ENCODE peak calls at places on chromosomes 6 and 20, in nine cellular contexts. Y is OCI-LY7, L is hepatocyte, E is upper lobe of left lung, C is choroid plexus epithelial cell, N is MCF 10A, G is esophagus squamous epithelium, X is osteocyte, U is A549. I is an unnamed sample.

GRCh38 chr6:152959333-152959732 is 23.5 kb downstream of the FBXO5 start:
- DNase-seq in Y (no peak), L (no peak), E (no peak), C (no peak), N (no peak), G (no peak), X (no peak), U (no peak), I (no peak)

GRCh38 chr6:18359237-18359885 is 27.8 kb upstream of the RNF144B start:
- DNase-seq in Y (peak; percentile 97), L (no peak), E (no peak), C (no peak), N (no peak), G (no peak), X (no peak), U (no peak), I (peak; percentile 23)

GRCh38 chr6:158321960-158322359 is 9.7 kb downstream of the TULP4 start:
- DNase-seq in Y (no peak), L (peak; percentile 40), E (no peak), C (peak; percentile 82), N (peak; percentile 60), G (no peak), X (no peak), U (no peak), I (no peak)

GRCh38 chr6:111808493-111808892 is 64.8 kb downstream of the FYN start:
- DNase-seq in Y (no peak), L (no peak), E (no peak), C (no peak), N (no peak), G (no peak), X (no peak), U (no peak), I (no peak)

GRCh38 chr20:35934050-35934449 is 20.3 kb downstream of the SCAND1 start:
- DNase-seq in Y (no peak), L (no peak), E (no peak), C (no peak), N (no peak), G (no peak), X (no peak), U (no peak), I (no peak)

GRCh38 chr6:17914651-17915050 is 72.8 kb downstream of the KIF13A start:
- DNase-seq in Y (no peak), L (no peak), E (no peak), C (no peak), N (no peak), G (no peak), X (no peak), U (no peak), I (no peak)

GRCh38 chr20:55004044-55004443 is 528.7 kb downstream of the DOK5 start:
- DNase-seq in Y (no peak), L (peak; percentile 11), E (no peak), C (no peak), N (no peak), G (no peak), X (no peak), U (no peak), I (no peak)

GRCh38 chr20:7161690-7162089 is 394.2 kb downstream of the BMP2 start:
- DNase-seq in Y (peak; percentile 4), L (peak; percentile 53), E (no peak), C (peak; percentile 67), N (peak; percentile 45), G (no peak), X (no peak), U (peak; percentile 9), I (no peak)

GRCh38 chr20:31517373-31517772 is 3.1 kb downstream of the HM13 start:
- DNase-seq in Y (no peak), L (peak; percentile 71), E (peak; percentile 62), C (peak; percentile 71), N (peak; percentile 59), G (no peak), X (no peak), U (peak; percentile 76), I (no peak)

GRCh38 chr20:62548483-62548882 is 72.7 kb upstream of the GATA5 start:
- DNase-seq in Y (no peak), L (no peak), E (no peak), C (no peak), N (no peak), G (no peak), X (no peak), U (no peak), I (no peak)

GRCh38 chr6:125953502-125953875 is 3.1 kb upstream of the HINT3 start:
- DNase-seq in Y (peak; percentile 34), L (peak; percentile 83), E (peak; percentile 37), C (no peak), N (peak; percentile 64), G (no peak), X (no peak), U (no peak), I (no peak)

GRCh38 chr20:46123482-46124245 is 5.5 kb downstream of the CD40 start:
- DNase-seq in Y (no peak), L (no peak), E (no peak), C (no peak), N (no peak), G (no peak), X (no peak), U (no peak), I (no peak)

GRCh38 chr6:7723041-7723447 is 2.9 kb upstream of the BMP6 start:
- DNase-seq in Y (peak; percentile 68), L (peak; percentile 86), E (peak; percentile 78), C (peak; percentile 93), N (peak; percentile 74), G (no peak), X (no peak), U (peak; percentile 84), I (peak; percentile 67)

GRCh38 chr6:36827261-36828079 is 11.8 kb downstream of the CPNE5 start:
- DNase-seq in Y (no peak), L (no peak), E (peak; percentile 47), C (peak; percentile 76), N (peak; percentile 57), G (no peak), X (no peak), U (no peak), I (no peak)

GRCh38 chr6:136647363-136647763 is 97.1 kb upstream of the MAP7 start:
- DNase-seq in Y (no peak), L (peak; percentile 23), E (no peak), C (peak; percentile 98), N (peak; percentile 51), G (no peak), X (no peak), U (no peak), I (peak; percentile 38)

GRCh38 chr6:51466427-51466826 is 621.0 kb downstream of the PKHD1 start:
- DNase-seq in Y (no peak), L (no peak), E (no peak), C (no peak), N (no peak), G (no peak), X (no peak), U (no peak), I (no peak)

GRCh38 chr20:40741507-40742106 is 52.6 kb upstream of the MAFB start:
- DNase-seq in Y (peak; percentile 88), L (peak; percentile 53), E (peak; percentile 33), C (peak; percentile 77), N (peak; percentile 69), G (no peak), X (no peak), U (peak; percentile 56), I (peak; percentile 58)
- TF ChIP-seq CTCF in Y (peak; percentile 97), L (peak; percentile 46), E (peak; percentile 33), C (peak; percentile 91), N (peak; percentile 67), G (peak; percentile 53), X (peak; percentile 43), U (peak; percentile 46), I (peak; percentile 68)

DNA sequence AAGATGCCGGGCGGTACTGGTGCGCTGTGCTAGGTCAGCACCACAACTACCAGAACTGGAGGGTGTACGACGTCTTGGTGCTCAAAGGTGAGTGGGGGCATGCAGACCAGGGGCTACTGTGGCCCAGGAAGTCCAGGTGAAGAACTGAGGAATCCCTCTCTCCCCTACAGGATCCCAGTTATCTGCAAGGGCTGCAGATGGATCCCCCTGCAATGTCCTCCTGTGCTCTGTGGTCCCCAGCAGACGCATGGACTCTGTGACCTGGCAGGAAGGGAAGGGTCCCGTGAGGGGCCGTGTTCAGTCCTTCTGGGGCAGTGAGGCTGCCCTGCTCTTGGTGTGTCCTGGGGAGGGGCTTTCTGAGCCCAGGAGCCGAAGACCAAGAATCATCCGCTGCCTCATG is 1.0 kb downstream of the LY6G6F start:
- DNase-seq in Y (no peak), L (no peak), E (no peak), C (no peak), N (no peak), G (no peak), X (no peak), U (no peak), I (no peak)
- TF ChIP-seq CTCF in Y (no peak), L (no peak), E (no peak), C (no peak), N (no peak), G (no peak), X (no peak), U (no peak), I (no peak)

GRCh38 chr6:109008537-109008950 is 86.1 kb downstream of the SESN1 start:
- DNase-seq in Y (no peak), L (peak; percentile 28), E (no peak), C (no peak), N (no peak), G (no peak), X (no peak), U (no peak), I (peak; percentile 11)

GRCh38 chr6:109008951-109009760 is 85.5 kb downstream of the SESN1 start:
- DNase-seq in Y (peak; percentile 92), L (peak; percentile 98), E (peak; percentile 97), C (peak; percentile 89), N (peak; percentile 89), G (peak; percentile 66), X (peak; percentile 95), U (peak; percentile 77), I (peak; percentile 84)

GRCh38 chr6:109008061-109008460 is 86.6 kb downstream of the SESN1 start:
- DNase-seq in Y (no peak), L (no peak), E (no peak), C (no peak), N (no peak), G (no peak), X (no peak), U (no peak), I (peak; percentile 45)

GRCh38 chr6:109010703-109011102 is 83.9 kb downstream of the SESN1 start:
- DNase-seq in Y (no peak), L (no peak), E (no peak), C (no peak), N (no peak), G (no peak), X (no peak), U (no peak), I (no peak)

GRCh38 chr6:109009761-109010612 is 84.7 kb downstream of the SESN1 start:
- DNase-seq in Y (no peak), L (no peak), E (no peak), C (no peak), N (no peak), G (no peak), X (no peak), U (no peak), I (no peak)
- TF ChIP-seq CTCF in Y (no peak), L (no peak), E (no peak), C (no peak), N (no peak), G (no peak), X (no peak), U (no peak), I (no peak)

DNA sequence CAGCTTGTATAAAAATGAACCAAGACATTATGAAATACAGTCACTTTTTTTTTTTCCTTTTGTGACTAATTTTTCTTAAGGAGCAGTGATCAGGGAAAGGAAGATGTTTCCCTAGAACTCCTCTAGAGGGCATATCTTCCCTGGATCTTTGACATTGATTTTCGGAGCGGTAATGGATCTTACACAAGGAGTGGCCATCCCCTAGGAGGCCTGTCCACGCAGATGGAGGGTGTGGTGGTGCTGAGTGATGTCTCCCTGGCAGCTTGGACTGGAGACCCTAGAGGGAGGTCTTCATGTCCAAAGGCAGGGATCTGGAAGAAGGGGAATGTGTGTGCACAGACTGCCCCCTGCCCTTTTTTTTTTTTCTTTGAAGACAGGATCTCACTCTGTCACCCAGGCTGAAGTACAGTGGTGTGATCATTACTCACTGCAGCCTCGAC is 7.0 kb upstream of the KIFC1 start:
- DNase-seq in Y (no peak), L (peak; percentile 48), E (no peak), C (peak; percentile 77), N (peak; percentile 78), G (no peak), X (no peak), U (peak; percentile 69), I (no peak)
- TF ChIP-seq CTCF in Y (peak; percentile 22), L (peak; percentile 39), E (no peak), C (peak; percentile 56), N (peak; percentile 37), G (peak; percentile 27), X (peak; percentile 54), U (peak; percentile 37), I (no peak)

I was measured in GM13977.